ENCODE peak calls at places on chromosome 2, in seven cellular contexts. H, T, E, N, A, X and G are unnamed samples.

GRCh38 chr2:111157071-111157661 is 36.5 kb downstream of the BCL2L11 start:
- DNase-seq in T (no peak), X (no peak), H (no peak), A (no peak), E (no peak), N (no peak), G (no peak)

GRCh38 chr2:232879618-232880494 is 9.8 kb downstream of the SNORC start:
- DNase-seq in H (no peak), X (peak), A (no peak), E (no peak), N (no peak), T (no peak), G (no peak)

GRCh38 chr2:189570565-189570964 is 10.0 kb downstream of the SLC40A1 start:
- DNase-seq in A (peak), X (no peak), T (no peak), N (no peak), E (no peak), H (no peak), G (no peak)

GRCh38 chr2:57849843-57850242 is 196.8 kb upstream of the VRK2 start:
- DNase-seq in X (no peak), N (no peak), H (no peak), E (no peak), A (no peak), T (no peak), G (no peak)

GRCh38 chr2:46565364-46565763 is 86.0 kb downstream of the TMEM247 start:
- DNase-seq in T (no peak), N (no peak), E (no peak), H (no peak), A (no peak), X (no peak), G (no peak)

GRCh38 chr2:58497189-58497588 is 256.1 kb upstream of the FANCL start:
- DNase-seq in H (no peak), X (no peak), N (no peak), E (no peak), T (no peak), A (no peak), G (no peak)

GRCh38 chr2:136118819-136119716 is 1.1 kb upstream of the CXCR4 start:
- DNase-seq in X (peak), H (peak), A (no peak), T (no peak), E (peak), N (no peak), G (peak)

GRCh38 chr2:102100371-102101096 is 42.0 kb upstream of the IL1R1 start:
- DNase-seq in A (peak), T (no peak), X (no peak), N (no peak), H (no peak), E (no peak), G (no peak)

GRCh38 chr2:11750422-11750821 is 4.0 kb downstream of the LPIN1 start:
- DNase-seq in X (no peak), H (no peak), T (peak), E (no peak), A (no peak), N (no peak), G (no peak)

GRCh38 chr2:65491381-65491903 is 59.0 kb upstream of the SPRED2 start:
- DNase-seq in A (no peak), N (no peak), T (no peak), X (no peak), H (no peak), E (no peak), G (no peak)

GRCh38 chr2:67828066-67828465 is 234.7 kb downstream of the C1D start:
- DNase-seq in T (no peak), E (no peak), H (no peak), A (no peak), X (no peak), N (no peak), G (no peak)

GRCh38 chr2:171798156-171798815 is 95.8 kb downstream of the SLC25A12 start:
- DNase-seq in H (no peak), T (no peak), N (no peak), E (no peak), X (no peak), A (peak), G (no peak)

GRCh38 chr2:71306762-71307161 is 24.8 kb upstream of the ZNF638 start:
- DNase-seq in H (no peak), E (no peak), T (no peak), X (no peak), N (no peak), A (no peak), G (no peak)

GRCh38 chr2:1052671-1053270 is 102.1 kb downstream of the SNTG2 start:
- DNase-seq in H (no peak), E (no peak), A (no peak), T (no peak), X (no peak), N (no peak), G (no peak)

GRCh38 chr2:216934151-216934550 is 74.3 kb upstream of the TNP1 start:
- DNase-seq in A (no peak), N (no peak), T (no peak), E (no peak), H (no peak), X (no peak), G (no peak)

GRCh38 chr2:119439574-119440500 is 8.2 kb downstream of the TMEM37 start:
- DNase-seq in A (no peak), H (no peak), T (no peak), X (no peak), N (no peak), E (no peak), G (no peak)

GRCh38 chr2:69817739-69818494 is 11.5 kb upstream of the GMCL1 start:
- DNase-seq in H (peak), T (no peak), N (no peak), X (peak), E (no peak), A (no peak), G (no peak)

GRCh38 chr2:190507135-190507534 is 27.4 kb downstream of the NEMP2 start:
- DNase-seq in A (no peak), E (no peak), X (no peak), H (no peak), N (no peak), T (no peak), G (no peak)

GRCh38 chr2:65388051-65388531 is 44.3 kb downstream of the SPRED2 start:
- DNase-seq in X (peak), H (no peak), E (no peak), T (peak), N (peak), A (no peak), G (no peak)

GRCh38 chr2:160736629-160737028 is 243.0 kb upstream of the RBMS1 start:
- DNase-seq in E (no peak), T (no peak), N (no peak), A (no peak), H (no peak), X (no peak), G (no peak)

GRCh38 chr2:70767094-70767698 is 804 bp downstream of the ADD2 start:
- DNase-seq in A (no peak), N (no peak), T (no peak), X (peak), E (peak), H (peak), G (peak)

GRCh38 chr2:190748966-190749365 is 100.1 kb downstream of the NAB1 start:
- DNase-seq in E (no peak), H (no peak), A (no peak), T (no peak), X (no peak), N (no peak), G (no peak)

GRCh38 chr2:79860233-79861058 is 347.6 kb downstream of the CTNNA2 start:
- DNase-seq in X (peak), T (no peak), H (peak), E (no peak), A (peak), N (no peak), G (no peak)

GRCh38 chr2:157856157-157856455 is 20.0 kb downstream of the ACVR1 start:
- DNase-seq in H (no peak), A (no peak), X (no peak), T (no peak), N (no peak), E (no peak), G (no peak)

GRCh38 chr2:111896007-111896406 is 2.4 kb upstream of the MERTK start:
- DNase-seq in H (peak), X (no peak), T (no peak), E (no peak), A (no peak), N (no peak), G (no peak)

GRCh38 chr2:160253440-160254296 is 53.6 kb upstream of the ITGB6 start:
- DNase-seq in A (no peak), E (no peak), X (no peak), N (no peak), H (no peak), T (no peak), G (no peak)

GRCh38 chr2:172624996-172625395 is 69.1 kb downstream of the PDK1 start:
- DNase-seq in X (no peak), T (no peak), E (no peak), A (no peak), N (no peak), H (no peak), G (no peak)

GRCh38 chr2:6214471-6214870 is 522.3 kb downstream of the SOX11 start:
- DNase-seq in H (no peak), X (no peak), N (peak), T (no peak), A (no peak), E (no peak), G (no peak)

GRCh38 chr2:127670055-127670956 is 5.0 kb downstream of the LIMS2 start:
- DNase-seq in E (no peak), A (no peak), X (peak), T (no peak), N (no peak), H (no peak), G (no peak)

GRCh38 chr2:121409388-121409787 is 121.3 kb upstream of the RNU4ATAC start:
- DNase-seq in T (no peak), H (no peak), A (no peak), N (no peak), E (no peak), X (no peak), G (no peak)

GRCh38 chr2:12579018-12579417 is 137.7 kb upstream of the TRIB2 start:
- DNase-seq in E (no peak), H (no peak), X (no peak), T (no peak), N (no peak), A (no peak), G (no peak)

GRCh38 chr2:201933792-201934229 is 99.8 kb upstream of the FZD7 start:
- DNase-seq in X (peak), A (no peak), H (no peak), N (no peak), T (no peak), E (no peak), G (no peak)

GRCh38 chr2:165587335-165587938 is 117.9 kb downstream of the CSRNP3 start:
- DNase-seq in X (no peak), T (peak), E (no peak), H (no peak), N (no peak), A (no peak), G (no peak)

GRCh38 chr2:39118786-39119499 is 1.9 kb downstream of the SOS1 start:
- DNase-seq in X (no peak), E (no peak), A (no peak), T (no peak), H (no peak), N (no peak), G (no peak)

GRCh38 chr2:46171441-46171953 is 125.7 kb upstream of the EPAS1 start:
- DNase-seq in T (no peak), X (no peak), A (no peak), E (no peak), N (no peak), H (peak), G (no peak)

GRCh38 chr2:100786297-100786658 is 33.7 kb upstream of the NPAS2 start:
- DNase-seq in T (no peak), N (no peak), A (no peak), H (no peak), E (no peak), X (no peak), G (no peak)

GRCh38 chr2:137886432-137886831 is 77.8 kb upstream of the HNMT start:
- DNase-seq in X (no peak), N (no peak), E (no peak), T (no peak), A (peak), H (peak), G (no peak)

GRCh38 chr2:202120827-202121226 is 47.8 kb downstream of the KIAA2012 start:
- DNase-seq in T (no peak), N (no peak), E (no peak), X (no peak), A (no peak), H (no peak), G (no peak)

DNA sequence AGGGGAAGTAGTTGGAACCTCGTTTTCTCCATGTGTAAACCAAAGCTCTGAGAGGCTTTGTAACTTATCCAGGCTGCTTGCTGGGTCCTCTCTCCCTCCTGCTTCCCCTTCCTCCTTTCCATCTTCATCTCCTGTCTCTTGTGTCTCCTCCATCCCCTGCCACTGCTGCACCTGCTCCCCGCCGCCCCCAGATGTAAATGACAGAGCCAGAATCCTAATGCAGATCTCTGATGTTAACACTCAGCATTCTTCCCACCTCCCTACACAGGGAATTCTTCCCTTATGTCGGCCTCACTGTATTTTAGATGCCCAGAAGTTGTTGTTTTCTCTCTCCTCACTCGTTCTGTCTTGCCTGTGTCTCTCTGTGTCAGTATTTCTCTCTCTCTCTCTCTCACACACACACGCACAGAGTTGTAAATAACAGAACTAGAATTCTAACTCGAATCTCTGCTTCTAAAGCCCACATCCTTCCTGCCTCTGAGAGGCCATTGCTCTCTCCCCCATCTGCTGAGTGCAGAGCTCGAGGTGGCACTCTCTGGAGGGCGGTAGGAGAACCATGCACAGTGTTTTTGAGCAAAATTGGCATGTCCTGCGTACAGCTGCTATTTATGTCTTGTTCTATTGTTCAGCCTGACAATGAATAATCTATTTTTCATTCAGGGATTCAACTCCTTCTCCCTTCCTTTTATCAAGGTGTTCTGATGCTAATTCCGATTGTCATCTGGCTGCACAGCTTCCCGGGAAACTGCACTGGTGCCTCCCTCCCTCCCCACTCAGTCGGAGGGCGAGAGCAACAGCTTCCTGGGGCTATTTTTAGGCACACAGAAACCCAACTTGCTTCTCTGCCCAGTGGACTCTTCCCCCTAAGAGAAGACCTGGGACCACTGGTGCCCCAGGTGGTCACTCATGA is 219.9 kb downstream of the SH3RF3 start:
- DNase-seq in X (no peak), A (no peak), N (no peak), T (no peak), H (no peak), E (peak), G (no peak)
- TF ChIP-seq TAF1 in X (no peak), A (no peak), N (no peak), T (no peak), H (no peak), E (no peak), G (no peak)

GRCh38 chr2:241465543-241465942 is 42.8 kb downstream of the STK25 start:
- DNase-seq in E (no peak), X (no peak), A (no peak), T (no peak), N (no peak), H (no peak), G (no peak)
- TF ChIP-seq TAF1 in E (no peak), X (no peak), A (no peak), T (no peak), N (no peak), H (no peak), G (no peak)

GRCh38 chr2:74779587-74780135 is 54.3 kb upstream of the HK2 start:
- DNase-seq in T (no peak), H (no peak), N (no peak), X (no peak), A (no peak), E (no peak), G (no peak)
- TF ChIP-seq TAF1 in T (no peak), H (no peak), N (no peak), X (no peak), A (no peak), E (no peak), G (no peak)

GRCh38 chr2:226660524-226660923 is 139.1 kb downstream of the IRS1 start:
- DNase-seq in N (no peak), X (no peak), H (no peak), A (no peak), T (no peak), E (no peak), G (no peak)
- TF ChIP-seq TAF1 in N (no peak), X (no peak), H (no peak), A (no peak), T (no peak), E (no peak), G (no peak)

GRCh38 chr2:122519366-122519765 is 763.9 kb downstream of the TSN start:
- DNase-seq in H (peak), A (peak), E (no peak), T (no peak), N (no peak), X (no peak), G (no peak)
- TF ChIP-seq TAF1 in H (no peak), A (no peak), E (no peak), T (no peak), N (no peak), X (no peak), G (no peak)

GRCh38 chr2:167595021-167595420 is 652.4 kb downstream of the STK39 start:
- DNase-seq in X (no peak), T (no peak), E (no peak), A (no peak), H (no peak), N (no peak), G (no peak)

GRCh38 chr2:167596072-167596471 is 651.3 kb downstream of the STK39 start:
- DNase-seq in A (no peak), H (no peak), N (no peak), T (no peak), E (no peak), X (no peak), G (no peak)

DNA sequence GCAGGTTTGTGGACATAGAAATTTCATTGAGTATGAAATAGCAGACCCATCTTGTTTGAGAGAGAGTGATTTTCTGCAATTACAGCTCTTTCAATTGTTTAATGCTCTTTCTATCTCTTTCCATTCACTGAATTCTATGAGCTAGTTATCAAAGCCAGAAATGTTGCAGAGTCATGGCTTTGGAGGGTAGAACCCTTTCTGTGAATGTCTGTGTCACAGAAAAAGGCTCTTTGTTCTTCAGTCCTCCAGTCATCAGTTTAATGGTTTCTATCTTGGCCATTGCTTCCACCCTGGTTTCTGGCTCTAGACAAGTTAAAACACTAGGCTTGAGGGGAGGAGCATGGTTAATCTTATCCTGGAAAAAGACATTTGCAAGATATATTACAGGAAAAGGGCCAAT is 655.0 kb downstream of the STK39 start:
- DNase-seq in N (no peak), H (no peak), A (no peak), X (no peak), E (no peak), T (no peak), G (no peak)
- TF ChIP-seq TAF1 in N (no peak), H (no peak), A (no peak), X (no peak), E (no peak), T (no peak), G (no peak)

GRCh38 chr2:210199186-210199765 is 26.0 kb downstream of the ACADL start:
- DNase-seq in E (no peak), N (no peak), H (peak), T (no peak), X (no peak), A (peak), G (no peak)
- TF ChIP-seq TAF1 in E (no peak), N (no peak), H (no peak), T (no peak), X (no peak), A (no peak), G (no peak)